ENCODE peak calls at places on chromosomes 16 and 17, in six cellular contexts. A is prostate gland; Q is SJCRH30; Y is CD8-positive, alpha-beta T cell; V is breast epithelium; S is body of pancreas. F is an unnamed sample. For H3K9me3, the result is how much of the 10 kb centered on the place peaks cover.

GRCh38 chr16:81810894-81811538 is 31.9 kb downstream of the PLCG2 start:
- DNase-seq in A (no peak), Q (no peak), Y (no peak), V (no peak), S (no peak), F (no peak)

GRCh38 chr17:79324219-79324618 is 249.6 kb downstream of the ENGASE start:
- DNase-seq in A (no peak), Q (no peak), Y (no peak), V (no peak), S (no peak), F (no peak)

GRCh38 chr17:50920891-50921595 is 54.9 kb upstream of the TOB1 start:
- DNase-seq in A (no peak), Q (no peak), Y (no peak), V (no peak), S (no peak), F (no peak)

GRCh38 chr17:18185832-18186231 is 2.2 kb downstream of the ALKBH5 start:
- DNase-seq in A (no peak), Q (peak), Y (no peak), V (no peak), S (peak), F (no peak)

GRCh38 chr17:2853722-2854580 is 57.7 kb downstream of the RAP1GAP2 start:
- DNase-seq in A (peak), Q (peak), Y (no peak), V (no peak), S (peak), F (peak)

GRCh38 chr17:74807925-74808324 is 31.8 kb upstream of the NAT9 start:
- DNase-seq in A (no peak), Q (peak), Y (no peak), V (no peak), S (no peak), F (no peak)

GRCh38 chr17:12850996-12851395 is 61.7 kb downstream of the ARHGAP44 start:
- DNase-seq in A (no peak), Q (no peak), Y (no peak), V (no peak), S (no peak), F (no peak)

GRCh38 chr17:13584701-13585080 is 17.0 kb downstream of the HS3ST3A1 start:
- DNase-seq in A (no peak), Q (no peak), Y (no peak), V (no peak), S (no peak), F (no peak)

GRCh38 chr16:30889721-30890120 is 4.2 kb downstream of the BCL7C start:
- DNase-seq in A (no peak), Q (no peak), Y (no peak), V (no peak), S (no peak), F (no peak)

GRCh38 chr17:35087731-35088646 is 24.5 kb upstream of the RFFL start:
- DNase-seq in A (peak), Q (peak), Y (peak), V (no peak), S (peak), F (no peak)

GRCh38 chr16:3295209-3295608 is 10.0 kb downstream of the TIGD7 start:
- DNase-seq in A (no peak), Q (no peak), Y (no peak), V (no peak), S (no peak), F (no peak)

GRCh38 chr16:3295783-3296182 is 9.4 kb downstream of the TIGD7 start:
- DNase-seq in A (no peak), Q (no peak), Y (no peak), V (no peak), S (no peak), F (no peak)

GRCh38 chr16:3289998-3290673 is 6.8 kb downstream of the ZNF263 start:
- DNase-seq in A (no peak), Q (no peak), Y (no peak), V (no peak), S (no peak), F (no peak)

GRCh38 chr16:3292604-3293003 is 9.3 kb downstream of the ZNF263 start:
- DNase-seq in A (no peak), Q (no peak), Y (no peak), V (no peak), S (no peak), F (no peak)
- H3K9me3 ChIP-seq in A (under half), Q (under half), Y (half or more), V (half or more), S (under half), F (half or more)

GRCh38 chr16:74726056-74726455 is 25.4 kb upstream of the MLKL start:
- DNase-seq in A (no peak), Q (no peak), Y (no peak), V (no peak), S (no peak), F (no peak)
- H3K9me3 ChIP-seq in A (under half), Q (under half), Y (under half), V (under half), S (under half), F (under half)

GRCh38 chr16:85208643-85209520 is 96.6 kb upstream of the CIBAR2 start:
- DNase-seq in A (no peak), Q (no peak), Y (no peak), V (no peak), S (no peak), F (no peak)
- H3K9me3 ChIP-seq in A (under half), Q (under half), Y (under half), V (under half), S (under half), F (under half)

GRCh38 chr17:33935822-33936221 is 319.3 kb upstream of the CCL2 start:
- DNase-seq in A (no peak), Q (no peak), Y (no peak), V (no peak), S (no peak), F (no peak)
- H3K9me3 ChIP-seq in A (under half), Q (under half), Y (under half), V (under half), S (under half), F (under half)

DNA sequence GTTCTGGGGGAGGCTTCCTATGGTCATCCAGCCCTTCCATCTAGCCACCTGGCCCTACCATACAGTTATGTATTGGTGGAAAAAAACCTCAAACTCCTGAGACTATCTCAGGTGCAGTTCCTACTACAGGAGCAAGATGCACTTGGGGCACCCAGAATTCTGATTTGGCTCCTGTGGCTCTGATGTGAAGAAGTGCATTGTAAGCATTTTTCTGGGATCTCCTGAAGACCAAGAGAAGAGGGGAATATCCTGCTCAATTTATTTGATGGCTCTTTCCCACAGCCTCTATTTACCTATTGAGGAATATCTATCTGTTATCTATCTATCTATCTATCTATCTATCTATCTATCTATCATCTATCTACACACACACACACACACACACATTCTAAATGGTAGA is 1981.5 kb downstream of the TP53TG3F start:
- DNase-seq in A (no peak), Q (no peak), Y (no peak), V (no peak), S (no peak), F (no peak)
- H3K9me3 ChIP-seq in A (under half), Q (under half), Y (under half), V (under half), S (under half), F (under half)

DNA sequence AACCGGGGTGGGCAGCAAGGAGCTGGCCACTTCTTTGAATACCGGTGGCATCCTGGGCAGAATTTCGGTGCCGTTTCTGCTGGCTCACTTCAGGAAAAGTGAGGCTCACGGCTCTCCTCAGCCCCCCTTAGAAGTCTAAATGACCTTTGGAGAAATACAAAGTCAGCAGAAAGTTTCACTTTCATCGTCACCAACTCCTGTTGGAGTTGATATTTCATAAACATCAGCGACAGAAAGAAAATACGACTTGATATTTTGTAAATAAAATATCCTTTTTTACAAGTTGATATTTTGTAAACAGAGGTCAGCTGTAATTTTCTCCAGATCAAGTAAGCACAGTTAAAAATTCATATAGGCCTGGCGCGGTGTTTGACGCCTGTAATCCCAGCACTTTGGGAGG is 781 bp downstream of the ZNF75A start:
- DNase-seq in A (no peak), Q (no peak), Y (no peak), V (no peak), S (no peak), F (no peak)
- H3K9me3 ChIP-seq in A (under half), Q (under half), Y (under half), V (half or more), S (under half), F (under half)